ENCODE peak calls at places on chromosome 9, in seven cellular contexts. One of them, this sample, is unnamed. For H3K9me3, the result is how much of the 10 kb centered on the place peaks cover.

GRCh38 chr9:97717866-97718265 is 20.7 kb upstream of the XPA start:
- DNase-seq in SK-N-SH: no peak
- DNase-seq in HepG2: no peak
- DNase-seq in K562: no peak
- DNase-seq in GM12878: no peak
- DNase-seq in H1: no peak
- DNase-seq in HCT116: no peak
- DNase-seq in this sample: no peak

GRCh38 chr9:132221941-132222340 is 60.1 kb downstream of the NTNG2 start:
- DNase-seq in H1: no peak
- DNase-seq in HepG2: no peak
- DNase-seq in SK-N-SH: no peak
- DNase-seq in K562: no peak
- DNase-seq in HCT116: no peak
- DNase-seq in GM12878: no peak
- DNase-seq in this sample: no peak

GRCh38 chr9:130074391-130075115 is 20.8 kb downstream of the GPR107 start:
- DNase-seq in HCT116: no peak
- DNase-seq in K562: no peak
- DNase-seq in GM12878: no peak
- DNase-seq in H1: no peak
- DNase-seq in SK-N-SH: no peak
- DNase-seq in HepG2: no peak
- DNase-seq in this sample: no peak

GRCh38 chr9:99093492-99093791 is 11.5 kb upstream of the TGFBR1 start:
- DNase-seq in GM12878: no peak
- DNase-seq in SK-N-SH: no peak
- DNase-seq in HepG2: no peak
- DNase-seq in K562: peak
- DNase-seq in H1: no peak
- DNase-seq in HCT116: no peak
- DNase-seq in this sample: no peak

GRCh38 chr9:109817146-109817845 is 37.3 kb downstream of the PALM2AKAP2 start:
- DNase-seq in K562: no peak
- DNase-seq in HCT116: no peak
- DNase-seq in GM12878: no peak
- DNase-seq in H1: peak
- DNase-seq in HepG2: no peak
- DNase-seq in SK-N-SH: no peak
- DNase-seq in this sample: no peak

GRCh38 chr9:5453673-5454072 is 3.3 kb downstream of the CD274 start:
- DNase-seq in GM12878: no peak
- DNase-seq in K562: no peak
- DNase-seq in SK-N-SH: no peak
- DNase-seq in HepG2: no peak
- DNase-seq in H1: no peak
- DNase-seq in HCT116: no peak
- DNase-seq in this sample: no peak

GRCh38 chr9:98958271-98958989 is 14.7 kb downstream of the COL15A1 start:
- DNase-seq in HCT116: no peak
- DNase-seq in GM12878: no peak
- DNase-seq in SK-N-SH: no peak
- DNase-seq in HepG2: no peak
- DNase-seq in H1: no peak
- DNase-seq in K562: no peak
- DNase-seq in this sample: no peak

GRCh38 chr9:123450096-123450495 is 94.1 kb downstream of the CRB2 start:
- DNase-seq in HCT116: no peak
- DNase-seq in SK-N-SH: no peak
- DNase-seq in GM12878: no peak
- DNase-seq in HepG2: no peak
- DNase-seq in K562: peak
- DNase-seq in H1: no peak
- DNase-seq in this sample: no peak

GRCh38 chr9:5587024-5587423 is 41.9 kb upstream of the RIC1 start:
- DNase-seq in SK-N-SH: no peak
- DNase-seq in K562: no peak
- DNase-seq in H1: no peak
- DNase-seq in HCT116: no peak
- DNase-seq in GM12878: no peak
- DNase-seq in HepG2: no peak
- DNase-seq in this sample: no peak

GRCh38 chr9:37566716-37567115 is 9.5 kb downstream of the FBXO10 start:
- DNase-seq in SK-N-SH: peak
- DNase-seq in HCT116: no peak
- DNase-seq in H1: no peak
- DNase-seq in GM12878: no peak
- DNase-seq in K562: no peak
- DNase-seq in HepG2: no peak
- DNase-seq in this sample: no peak

GRCh38 chr9:682633-683508 is 158.6 kb upstream of the DMRT1 start:
- DNase-seq in H1: no peak
- DNase-seq in K562: no peak
- DNase-seq in SK-N-SH: no peak
- DNase-seq in HCT116: no peak
- DNase-seq in HepG2: peak
- DNase-seq in GM12878: no peak
- DNase-seq in this sample: no peak

GRCh38 chr9:684950-685340 is 156.6 kb upstream of the DMRT1 start:
- DNase-seq in HepG2: peak
- DNase-seq in SK-N-SH: no peak
- DNase-seq in GM12878: no peak
- DNase-seq in K562: no peak
- DNase-seq in H1: no peak
- DNase-seq in HCT116: no peak
- DNase-seq in this sample: no peak

GRCh38 chr9:686381-686813 is 155.1 kb upstream of the DMRT1 start:
- DNase-seq in SK-N-SH: no peak
- DNase-seq in H1: no peak
- DNase-seq in K562: no peak
- DNase-seq in GM12878: no peak
- DNase-seq in HCT116: no peak
- DNase-seq in HepG2: no peak
- DNase-seq in this sample: no peak

GRCh38 chr9:683509-684021 is 157.9 kb upstream of the DMRT1 start:
- DNase-seq in SK-N-SH: no peak
- DNase-seq in HCT116: no peak
- DNase-seq in GM12878: no peak
- DNase-seq in K562: no peak
- DNase-seq in HepG2: no peak
- DNase-seq in H1: no peak
- DNase-seq in this sample: no peak

GRCh38 chr9:684055-684949 is 157.2 kb upstream of the DMRT1 start:
- DNase-seq in HCT116: no peak
- DNase-seq in SK-N-SH: no peak
- DNase-seq in H1: no peak
- DNase-seq in HepG2: no peak
- DNase-seq in GM12878: no peak
- DNase-seq in K562: no peak
- DNase-seq in this sample: peak
- H3K4me3 ChIP-seq in HCT116: no peak
- H3K4me3 ChIP-seq in SK-N-SH: peak
- H3K4me3 ChIP-seq in H1: no peak
- H3K4me3 ChIP-seq in HepG2: peak
- H3K4me3 ChIP-seq in GM12878: no peak
- H3K4me3 ChIP-seq in K562: no peak
- H3K4me3 ChIP-seq in this sample: no peak

DNA sequence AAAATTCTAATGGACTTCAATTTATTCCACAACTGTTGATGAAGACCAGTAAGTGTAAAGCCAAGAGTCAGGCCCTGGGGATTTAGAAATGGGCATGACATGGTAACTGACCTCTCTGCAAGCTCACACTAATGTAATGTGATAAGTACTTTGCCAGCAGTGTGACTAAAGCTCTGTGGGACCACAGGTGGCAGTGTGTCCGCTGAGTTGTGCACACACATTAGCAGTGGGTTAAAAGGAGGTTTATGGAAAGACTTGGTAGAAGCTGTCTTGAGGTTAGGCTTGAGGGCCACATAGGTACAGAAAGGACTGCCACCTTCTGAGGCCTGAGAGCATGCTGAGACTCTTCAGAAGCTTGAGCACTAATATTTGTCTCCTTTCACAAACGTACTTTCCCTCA is 67.6 kb downstream of the UBAP1 start:
- DNase-seq in HepG2: no peak
- DNase-seq in GM12878: no peak
- DNase-seq in HCT116: no peak
- DNase-seq in K562: no peak
- DNase-seq in H1: no peak
- DNase-seq in SK-N-SH: no peak
- DNase-seq in this sample: no peak
- TF ChIP-seq YY1 in HepG2: no peak
- TF ChIP-seq YY1 in GM12878: no peak
- TF ChIP-seq YY1 in HCT116: no peak
- TF ChIP-seq YY1 in K562: no peak
- TF ChIP-seq YY1 in H1: no peak
- TF ChIP-seq YY1 in SK-N-SH: no peak
- TF ChIP-seq YY1 in this sample: no peak

GRCh38 chr9:77864096-77864889 is 167.3 kb downstream of the GNAQ start:
- DNase-seq in GM12878: no peak
- DNase-seq in SK-N-SH: no peak
- DNase-seq in HCT116: no peak
- DNase-seq in H1: no peak
- DNase-seq in K562: no peak
- DNase-seq in HepG2: no peak
- DNase-seq in this sample: no peak
- H3K9me3 ChIP-seq in GM12878: under half
- H3K9me3 ChIP-seq in SK-N-SH: under half
- H3K9me3 ChIP-seq in HCT116: under half
- H3K9me3 ChIP-seq in H1: under half
- H3K9me3 ChIP-seq in K562: under half
- H3K9me3 ChIP-seq in HepG2: under half
- H3K9me3 ChIP-seq in this sample: under half

GRCh38 chr9:13139641-13140171 is 139.8 kb downstream of the MPDZ start:
- DNase-seq in HepG2: peak
- DNase-seq in SK-N-SH: no peak
- DNase-seq in K562: no peak
- DNase-seq in H1: no peak
- DNase-seq in HCT116: no peak
- DNase-seq in GM12878: no peak
- DNase-seq in this sample: peak
- H3K4me3 ChIP-seq in HepG2: no peak
- H3K4me3 ChIP-seq in SK-N-SH: peak
- H3K4me3 ChIP-seq in K562: no peak
- H3K4me3 ChIP-seq in H1: no peak
- H3K4me3 ChIP-seq in HCT116: no peak
- H3K4me3 ChIP-seq in GM12878: no peak
- H3K4me3 ChIP-seq in this sample: no peak

DNA sequence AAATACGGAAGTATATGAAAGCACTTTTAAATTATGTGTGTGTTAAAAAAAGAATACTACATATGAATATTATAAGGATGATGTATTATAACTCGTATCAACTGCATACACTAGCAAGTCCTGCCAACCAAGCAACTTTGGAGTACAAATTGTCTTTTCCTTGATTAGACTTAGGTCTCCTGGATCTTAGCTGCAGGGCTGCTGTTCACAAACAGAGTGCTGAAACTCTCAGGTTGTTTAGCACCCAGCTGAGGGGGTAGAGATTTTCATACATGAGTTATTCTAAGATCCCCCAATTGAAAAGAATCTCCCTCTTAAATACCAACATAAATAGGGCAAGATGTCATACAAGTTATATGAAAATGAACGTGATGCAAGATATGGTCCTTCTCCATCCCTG is 149.8 kb upstream of the TNC start:
- DNase-seq in K562: no peak
- DNase-seq in H1: no peak
- DNase-seq in SK-N-SH: no peak
- DNase-seq in GM12878: no peak
- DNase-seq in HepG2: no peak
- DNase-seq in HCT116: no peak
- DNase-seq in this sample: no peak
- TF ChIP-seq YY1 in K562: no peak
- TF ChIP-seq YY1 in H1: no peak
- TF ChIP-seq YY1 in SK-N-SH: no peak
- TF ChIP-seq YY1 in GM12878: no peak
- TF ChIP-seq YY1 in HepG2: no peak
- TF ChIP-seq YY1 in HCT116: no peak
- TF ChIP-seq YY1 in this sample: no peak

GRCh38 chr9:94199776-94200175 is 59.3 kb upstream of the ZNF169 start:
- DNase-seq in HepG2: no peak
- DNase-seq in HCT116: no peak
- DNase-seq in H1: no peak
- DNase-seq in SK-N-SH: no peak
- DNase-seq in GM12878: no peak
- DNase-seq in K562: no peak
- DNase-seq in this sample: no peak
- H3K9me3 ChIP-seq in HepG2: under half
- H3K9me3 ChIP-seq in HCT116: under half
- H3K9me3 ChIP-seq in H1: under half
- H3K9me3 ChIP-seq in SK-N-SH: under half
- H3K9me3 ChIP-seq in GM12878: under half
- H3K9me3 ChIP-seq in K562: under half
- H3K9me3 ChIP-seq in this sample: under half

GRCh38 chr9:4030751-4031150 is 269.1 kb downstream of the GLIS3 start:
- DNase-seq in HCT116: no peak
- DNase-seq in SK-N-SH: no peak
- DNase-seq in HepG2: peak
- DNase-seq in GM12878: no peak
- DNase-seq in K562: no peak
- DNase-seq in H1: no peak
- DNase-seq in this sample: no peak

GRCh38 chr9:4034404-4034803 is 265.5 kb downstream of the GLIS3 start:
- DNase-seq in SK-N-SH: no peak
- DNase-seq in H1: no peak
- DNase-seq in K562: no peak
- DNase-seq in GM12878: no peak
- DNase-seq in HCT116: no peak
- DNase-seq in HepG2: no peak
- DNase-seq in this sample: no peak

GRCh38 chr9:4038182-4038723 is 261.6 kb downstream of the GLIS3 start:
- DNase-seq in SK-N-SH: no peak
- DNase-seq in K562: no peak
- DNase-seq in H1: no peak
- DNase-seq in HCT116: peak
- DNase-seq in GM12878: no peak
- DNase-seq in HepG2: no peak
- DNase-seq in this sample: no peak

GRCh38 chr9:4035809-4036208 is 264.1 kb downstream of the GLIS3 start:
- DNase-seq in H1: no peak
- DNase-seq in HCT116: no peak
- DNase-seq in K562: no peak
- DNase-seq in HepG2: no peak
- DNase-seq in GM12878: no peak
- DNase-seq in SK-N-SH: no peak
- DNase-seq in this sample: peak
- H3K4me3 ChIP-seq in H1: no peak
- H3K4me3 ChIP-seq in HCT116: no peak
- H3K4me3 ChIP-seq in K562: no peak
- H3K4me3 ChIP-seq in HepG2: no peak
- H3K4me3 ChIP-seq in GM12878: no peak
- H3K4me3 ChIP-seq in SK-N-SH: no peak
- H3K4me3 ChIP-seq in this sample: no peak